ENCODE peak calls at places on chromosome 1, in nine cellular contexts. N is tibial nerve; L is Peyer's patch; H is heart right ventricle; Z is AG04450; J is CD8-positive, alpha-beta T cell; W is cardiac muscle cell; P is neural progenitor cell; M is esophagus squamous epithelium. S is an unnamed sample.
A peak's percentile ranks its signal among the peaks of the same experiment; 100 is the strongest.

GRCh38 chr1:224820341-224820740 is 109.1 kb upstream of the DNAH14 start:
- DNase-seq in M (no peak), P (no peak), N (no peak), W (no peak), L (no peak), H (no peak), J (no peak), Z (no peak), S (no peak)

GRCh38 chr1:6440198-6441126 is 15.9 kb downstream of the ESPN start:
- DNase-seq in W (peak; percentile 46), L (peak; percentile 87), N (no peak), M (no peak), J (peak; percentile 55), Z (no peak), H (no peak), P (peak; percentile 84), S (peak; percentile 75)

GRCh38 chr1:107710005-107710404 is 255.0 kb downstream of the VAV3 start:
- DNase-seq in P (no peak), J (no peak), M (no peak), H (no peak), W (no peak), Z (no peak), N (no peak), L (no peak), S (no peak)

GRCh38 chr1:245605480-245606156 is 450.8 kb downstream of the KIF26B start:
- DNase-seq in N (no peak), M (no peak), H (peak; percentile 22), P (no peak), Z (peak; percentile 70), J (no peak), W (peak; percentile 94), L (no peak), S (no peak)

GRCh38 chr1:14017531-14017961 is 317.6 kb downstream of the PRDM2 start:
- DNase-seq in L (peak; percentile 44), N (no peak), P (peak; percentile 44), W (no peak), Z (no peak), H (no peak), M (no peak), J (no peak), S (no peak)

GRCh38 chr1:8938232-8939117 is 7.2 kb upstream of the CA6 start:
- DNase-seq in H (no peak), J (no peak), P (no peak), Z (no peak), N (no peak), L (no peak), W (no peak), M (no peak), S (no peak)

GRCh38 chr1:92410706-92411105 is 76.0 kb downstream of the GFI1 start:
- DNase-seq in H (no peak), N (no peak), J (peak; percentile 15), P (no peak), L (peak; percentile 64), Z (no peak), W (no peak), M (no peak), S (peak; percentile 18)

GRCh38 chr1:94095744-94096469 is 25.0 kb downstream of the ABCA4 start:
- DNase-seq in M (no peak), N (peak; percentile 23), W (peak; percentile 56), Z (no peak), J (no peak), H (no peak), L (no peak), P (no peak), S (no peak)

GRCh38 chr1:208088319-208088718 is 155.9 kb downstream of the PLXNA2 start:
- DNase-seq in P (no peak), W (no peak), L (no peak), Z (no peak), J (no peak), N (no peak), M (no peak), H (no peak), S (no peak)

GRCh38 chr1:182235952-182236650 is 155.5 kb downstream of the GLUL start:
- DNase-seq in W (no peak), H (peak; percentile 28), Z (no peak), L (peak; percentile 57), M (no peak), P (no peak), J (no peak), N (no peak), S (no peak)

GRCh38 chr1:59384443-59384842 is 87.5 kb downstream of the FGGY start:
- DNase-seq in L (no peak), H (no peak), P (no peak), M (no peak), N (no peak), W (no peak), J (no peak), Z (no peak), S (no peak)

GRCh38 chr1:87450615-87451209 is 122.0 kb downstream of the LMO4 start:
- DNase-seq in H (no peak), N (no peak), Z (no peak), W (no peak), J (peak; percentile 9), P (peak; percentile 36), M (no peak), L (peak; percentile 86), S (peak; percentile 20)

GRCh38 chr1:14476170-14476955 is 122.1 kb upstream of the KAZN start:
- DNase-seq in H (no peak), M (no peak), N (no peak), P (no peak), Z (no peak), J (no peak), W (peak; percentile 29), L (no peak), S (no peak)

GRCh38 chr1:198880818-198881597 is 242.2 kb downstream of the PTPRC start:
- DNase-seq in W (peak; percentile 95), H (no peak), Z (peak; percentile 80), M (no peak), L (no peak), N (no peak), J (no peak), P (no peak), S (no peak)

GRCh38 chr1:31788825-31789256 is 24.7 kb upstream of the ADGRB2 start:
- DNase-seq in W (peak; percentile 84), Z (peak; percentile 58), P (no peak), M (no peak), H (peak; percentile 30), L (no peak), N (no peak), J (no peak), S (no peak)

DNA sequence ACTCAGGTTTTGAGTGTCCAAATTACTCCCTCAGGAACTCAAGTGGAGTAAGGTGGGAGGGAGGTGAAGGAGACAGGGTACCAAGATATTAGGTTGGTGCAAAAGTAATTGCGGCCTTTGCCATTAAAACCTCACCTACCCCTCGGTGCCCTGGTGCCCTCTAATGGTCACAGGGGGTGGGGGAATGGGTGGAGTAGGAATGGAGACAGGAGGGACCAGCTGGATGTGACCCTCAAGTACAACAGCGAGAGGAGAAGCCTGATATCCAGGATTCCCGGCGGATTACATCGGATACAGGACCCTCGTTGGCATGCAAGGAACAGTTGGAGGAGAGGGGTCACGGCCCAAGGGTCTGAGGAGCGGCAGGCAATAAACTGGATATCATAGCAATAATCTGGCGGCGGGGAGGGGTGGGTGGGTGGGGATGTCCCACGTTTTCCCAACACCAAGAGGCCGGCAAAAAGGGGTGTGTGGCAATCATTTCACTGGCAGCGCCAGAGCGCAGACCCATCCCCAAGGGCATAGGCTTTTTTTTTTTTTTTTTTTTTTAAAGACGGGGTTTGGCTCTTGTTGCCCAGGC is 4.3 kb upstream of the ZBTB7B start:
- DNase-seq in W (no peak), J (no peak), H (no peak), L (no peak), P (no peak), N (no peak), M (no peak), Z (no peak), S (no peak)
- TF ChIP-seq CTCF in W (peak; percentile 10), J (no peak), H (no peak), L (no peak), P (no peak), N (no peak), M (no peak), Z (no peak), S (no peak)

GRCh38 chr1:43302226-43302625 is 1.4 kb downstream of the TIE1 start:
- DNase-seq in H (no peak), M (no peak), L (no peak), N (no peak), P (no peak), W (no peak), J (no peak), Z (no peak), S (no peak)

GRCh38 chr1:43304771-43305300 is 4.1 kb downstream of the TIE1 start:
- DNase-seq in M (no peak), H (no peak), L (no peak), J (no peak), W (no peak), P (no peak), Z (no peak), N (no peak), S (no peak)

GRCh38 chr1:43303477-43304286 is 2.9 kb downstream of the TIE1 start:
- DNase-seq in P (no peak), Z (no peak), W (no peak), J (no peak), N (no peak), M (no peak), H (no peak), L (no peak), S (no peak)

GRCh38 chr1:43304287-43304615 is 3.5 kb downstream of the TIE1 start:
- DNase-seq in Z (no peak), M (no peak), P (no peak), W (no peak), J (no peak), L (no peak), N (no peak), H (no peak), S (no peak)

GRCh38 chr1:43302721-43303476 is 2.1 kb downstream of the TIE1 start:
- DNase-seq in L (peak; percentile 85), P (no peak), M (no peak), J (no peak), Z (no peak), N (no peak), H (no peak), W (no peak), S (no peak)
- H3K27ac ChIP-seq in L (no peak overlapping the region), P (no peak overlapping the region), M (peak overlapping the region; percentile 42), J (no peak overlapping the region), Z (peak overlapping the region; percentile 31), N (peak overlapping the region; percentile 23), H (peak overlapping the region; percentile 87), W (no peak overlapping the region), S (no peak overlapping the region)

DNA sequence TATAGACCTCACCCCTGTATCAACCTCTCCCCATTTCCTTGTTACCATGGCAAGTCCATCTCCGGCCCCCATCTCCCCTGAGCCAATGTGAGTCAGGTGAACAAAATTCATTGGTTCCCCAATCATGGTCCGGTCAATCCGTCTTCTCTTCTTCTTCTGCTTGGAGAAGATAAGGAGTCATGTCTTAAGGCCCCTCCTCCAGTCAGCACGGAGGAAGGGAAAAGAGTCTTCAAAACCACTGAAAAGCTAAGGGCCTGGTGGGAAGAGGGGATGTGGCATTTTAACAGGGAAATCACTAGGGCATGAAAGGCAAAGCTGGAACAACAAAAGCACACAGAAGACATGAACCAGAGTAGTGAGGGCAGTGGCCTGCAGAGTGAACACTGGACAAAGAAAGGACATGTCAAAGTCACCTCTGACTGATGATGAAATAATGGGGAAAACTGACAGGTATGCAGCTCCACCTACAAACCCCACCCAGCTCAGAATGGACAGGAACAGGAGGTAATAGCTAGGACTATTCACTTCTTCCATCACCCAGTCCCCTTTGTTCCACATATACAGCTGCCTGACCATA is 4.4 kb downstream of the CDC42SE1 start:
- DNase-seq in L (no peak), W (no peak), N (no peak), H (no peak), P (no peak), M (no peak), J (no peak), Z (no peak), S (no peak)
- TF ChIP-seq CTCF in L (no peak), W (no peak), N (no peak), H (no peak), P (no peak), M (no peak), J (no peak), Z (no peak), S (no peak)

GRCh38 chr1:160739098-160739511 is at the start of gene SLAMF7:
- DNase-seq in N (peak; percentile 9), H (no peak), Z (no peak), P (no peak), J (no peak), L (peak; percentile 70), W (no peak), M (no peak), S (no peak)
- H3K27ac ChIP-seq in N (no peak within 1 kb of the TSS), H (no peak within 1 kb of the TSS), Z (no peak within 1 kb of the TSS), P (no peak within 1 kb of the TSS), J (no peak within 1 kb of the TSS), L (peak within 1 kb of the TSS; percentile 59), W (no peak within 1 kb of the TSS), M (no peak within 1 kb of the TSS), S (no peak within 1 kb of the TSS)